ENCODE peak calls at places on chromosome 19, in four cellular contexts. A, O, I and U are unnamed samples.

GRCh38 chr19:34191355-34191962 is 19.2 kb downstream of the LSM14A start:
- DNase-seq in O (no peak), I (no peak), A (no peak), U (no peak)

GRCh38 chr19:38719761-38720558 is 24.3 kb downstream of the CAPN12 start:
- DNase-seq in O (no peak), A (no peak), I (no peak), U (no peak)

GRCh38 chr19:41298327-41298964 is 11.5 kb upstream of the CCDC97 start:
- DNase-seq in I (no peak), A (no peak), O (no peak), U (no peak)

GRCh38 chr19:10751109-10751972 is 33.5 kb downstream of the DNM2 start:
- DNase-seq in O (no peak), I (no peak), A (no peak), U (no peak)

GRCh38 chr19:35592226-35592625 is 6.3 kb downstream of the PMIS2 start:
- DNase-seq in I (peak), O (no peak), A (peak), U (peak)

GRCh38 chr19:31378404-31378803 is 29.2 kb upstream of the TSHZ3 start:
- DNase-seq in O (no peak), I (peak), A (no peak), U (peak)

GRCh38 chr19:4172861-4173473 is 9.4 kb downstream of the SIRT6 start:
- DNase-seq in A (no peak), O (no peak), I (peak), U (no peak)

GRCh38 chr19:49506575-49507105 is 5.8 kb upstream of the FCGRT start:
- DNase-seq in I (peak), A (no peak), O (no peak), U (peak)

GRCh38 chr19:36460046-36460445 is 29.3 kb downstream of the ZNF566 start:
- DNase-seq in O (no peak), I (no peak), A (no peak), U (no peak)

GRCh38 chr19:48290923-48291700 is 21.2 kb downstream of the ZNF114 start:
- DNase-seq in I (peak), A (peak), O (no peak), U (no peak)

GRCh38 chr19:2729943-2730818 is 9.0 kb upstream of the DIRAS1 start:
- DNase-seq in I (no peak), A (no peak), O (no peak), U (no peak)

GRCh38 chr19:3162418-3163229 is 15.9 kb upstream of the S1PR4 start:
- DNase-seq in O (no peak), I (peak), A (no peak), U (peak)

GRCh38 chr19:36436531-36436930 is 18.1 kb upstream of the ZFP82 start:
- DNase-seq in A (no peak), I (no peak), O (no peak), U (no peak)

GRCh38 chr19:3210347-3211017 is 14.0 kb upstream of the CELF5 start:
- DNase-seq in I (peak), A (peak), O (no peak), U (peak)

GRCh38 chr19:1954547-1954946 is 13.6 kb downstream of the CSNK1G2 start:
- DNase-seq in I (no peak), A (no peak), O (no peak), U (no peak)

GRCh38 chr19:49210108-49210900 is 52.7 kb downstream of the TRPM4 start:
- DNase-seq in A (peak), O (no peak), I (peak), U (no peak)

GRCh38 chr19:39080431-39080830 is 3.7 kb upstream of the ACP7 start:
- DNase-seq in O (no peak), I (no peak), A (no peak), U (no peak)

GRCh38 chr19:41226053-41226873 is 7.2 kb downstream of the AXL start:
- DNase-seq in O (no peak), A (no peak), I (peak), U (peak)

GRCh38 chr19:48724796-48725753 is 5.5 kb upstream of the MAMSTR start:
- DNase-seq in A (no peak), I (peak), O (no peak), U (no peak)

GRCh38 chr19:41945135-41945766 is 13.9 kb downstream of the RABAC1 start:
- DNase-seq in O (peak), I (no peak), A (no peak), U (no peak)

GRCh38 chr19:18017275-18018083 is 9.5 kb downstream of the ARRDC2 start:
- DNase-seq in O (no peak), I (no peak), A (no peak), U (no peak)

GRCh38 chr19:18020212-18021067 is 12.5 kb downstream of the ARRDC2 start:
- DNase-seq in A (no peak), O (no peak), I (no peak), U (peak)

GRCh38 chr19:18023596-18024212 is 15.7 kb downstream of the ARRDC2 start:
- DNase-seq in I (no peak), O (no peak), A (no peak), U (no peak)

GRCh38 chr19:18027151-18027550 is 19.2 kb downstream of the ARRDC2 start:
- DNase-seq in O (no peak), I (no peak), A (no peak), U (no peak)

GRCh38 chr19:18021121-18021755 is 13.3 kb downstream of the ARRDC2 start:
- DNase-seq in A (no peak), I (peak), O (no peak), U (no peak)
- TF ChIP-seq ATF2 in A (no peak), I (no peak), O (no peak), U (no peak)

GRCh38 chr19:50843205-50843604 is 9.8 kb upstream of the KLK15 start:
- DNase-seq in I (no peak), A (no peak), O (no peak), U (no peak)

GRCh38 chr19:50843701-50844221 is 10.4 kb upstream of the KLK15 start:
- DNase-seq in O (no peak), I (no peak), A (no peak), U (no peak)

GRCh38 chr19:50839712-50840655 is 6.6 kb upstream of the KLK15 start:
- DNase-seq in I (no peak), O (no peak), A (no peak), U (no peak)

GRCh38 chr19:50842130-50842529 is 8.8 kb upstream of the KLK15 start:
- DNase-seq in A (no peak), O (no peak), I (no peak), U (no peak)

DNA sequence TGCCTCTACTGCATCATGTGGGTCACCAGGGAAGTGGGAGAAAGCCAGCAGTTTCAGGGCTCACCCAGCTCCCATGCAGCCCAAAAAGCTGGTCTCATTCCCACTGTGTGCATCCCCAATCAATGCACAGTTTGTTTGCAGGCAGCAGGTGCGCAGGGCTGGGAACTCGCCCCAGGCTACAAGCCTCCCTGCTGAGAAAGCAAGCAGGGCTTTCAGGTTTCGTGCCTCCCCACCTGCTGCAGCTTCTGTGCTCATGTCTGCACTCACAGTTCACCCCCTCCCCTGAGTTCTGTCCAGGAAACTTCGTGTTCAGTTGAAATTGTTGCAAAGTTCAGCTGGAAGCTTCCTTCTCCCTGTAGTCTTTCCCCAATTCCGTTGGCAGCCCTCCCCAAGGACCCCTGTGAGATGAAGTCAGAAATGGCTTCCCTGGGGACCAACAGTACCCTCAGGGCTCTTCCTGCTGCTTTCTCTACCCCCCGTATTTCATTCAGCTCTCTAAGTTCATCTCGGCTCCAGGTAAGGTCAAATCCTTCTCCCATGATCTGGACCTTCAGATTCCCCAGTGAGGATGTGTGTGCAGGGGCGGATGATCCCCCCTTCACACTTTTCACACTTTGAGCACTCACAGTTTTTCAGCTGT is 10.3 kb upstream of the KLK3 start:
- DNase-seq in A (no peak), I (no peak), O (no peak), U (no peak)
- TF ChIP-seq BRCA1 in A (no peak), I (no peak), O (no peak), U (no peak)

DNA sequence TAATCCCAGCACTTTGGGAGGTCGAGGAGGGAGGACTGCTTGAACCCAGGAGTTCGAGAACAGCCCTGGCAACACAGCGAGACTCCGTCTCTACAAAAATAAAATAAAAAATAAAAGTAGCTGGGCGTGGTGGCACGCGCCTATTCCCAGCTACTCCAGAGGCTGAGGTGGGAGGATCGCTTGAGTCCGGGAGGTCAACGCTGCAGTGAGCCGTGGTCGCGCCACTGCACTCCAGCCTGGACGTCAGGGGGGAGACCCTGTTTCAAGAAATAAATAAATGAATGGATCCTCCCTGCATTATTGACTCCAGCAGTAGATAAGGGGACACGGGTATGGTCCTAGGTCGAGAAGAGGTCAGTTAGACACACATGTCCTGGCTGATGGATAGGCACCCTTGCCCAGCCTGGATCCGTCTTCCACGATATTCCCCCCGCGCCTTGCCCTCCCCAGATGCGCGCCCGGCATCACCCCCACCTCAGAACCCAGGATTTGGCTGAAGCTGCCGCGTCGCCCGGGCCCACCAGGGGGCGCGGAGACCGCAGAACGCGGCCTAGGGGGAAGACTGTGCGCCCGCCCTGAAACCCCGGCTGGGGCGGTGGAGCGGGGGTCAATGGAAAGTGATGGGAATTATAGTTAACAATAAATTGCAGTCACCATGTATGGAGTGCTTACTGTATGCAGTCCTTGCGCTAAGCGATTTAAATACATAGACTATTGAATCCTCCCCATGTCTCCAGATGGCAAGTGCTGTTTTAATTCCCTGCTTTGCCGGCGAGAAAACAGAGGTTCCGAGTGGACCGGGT is 2.1 kb upstream of the HOOK2 start:
- DNase-seq in I (peak), O (no peak), A (no peak), U (peak)
- TF ChIP-seq ATF2 in I (no peak), O (no peak), A (no peak), U (peak)

GRCh38 chr19:54457773-54458647 is 5.6 kb downstream of the LENG9 start:
- DNase-seq in I (no peak), O (no peak), A (no peak), U (no peak)

GRCh38 chr19:54461201-54462071 is 2.1 kb downstream of the LENG9 start:
- DNase-seq in O (no peak), I (no peak), A (no peak), U (no peak)

GRCh38 chr19:54458648-54459281 is 4.8 kb downstream of the LENG9 start:
- DNase-seq in A (no peak), O (no peak), I (no peak), U (no peak)

GRCh38 chr19:54460230-54461005 is 3.2 kb downstream of the LENG9 start:
- DNase-seq in I (no peak), A (no peak), O (no peak), U (no peak)

GRCh38 chr19:54459282-54460229 is 4.0 kb downstream of the LENG9 start:
- DNase-seq in O (no peak), I (no peak), A (no peak), U (no peak)
- TF ChIP-seq BRCA1 in O (no peak), I (no peak), A (no peak), U (no peak)

GRCh38 chr19:850221-850978 is 1.7 kb upstream of the ELANE start:
- DNase-seq in A (no peak), O (no peak), I (peak), U (no peak)
- TF ChIP-seq ATF2 in A (no peak), O (no peak), I (no peak), U (no peak)

DNA sequence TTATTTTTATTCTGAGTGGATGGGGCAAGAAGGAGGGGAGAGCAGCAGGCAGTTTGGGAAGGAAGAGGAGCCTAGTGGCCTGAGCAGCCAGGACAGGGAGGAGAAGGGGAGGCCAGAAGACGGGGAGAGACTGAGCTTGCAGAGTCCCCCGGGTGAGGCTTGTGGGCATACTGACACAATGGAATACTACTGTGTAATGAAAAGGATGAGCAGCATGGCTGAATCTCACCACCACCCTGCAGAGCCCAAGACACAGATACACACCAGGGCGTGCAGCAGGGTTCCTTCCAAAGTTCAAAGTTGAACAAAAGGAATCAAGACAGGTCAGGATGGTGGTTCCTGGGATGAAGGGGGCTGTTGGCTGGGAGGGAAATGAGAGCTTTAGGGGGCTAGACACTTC is 8.1 kb upstream of the SMG9 start:
- DNase-seq in I (no peak), A (no peak), O (no peak), U (no peak)
- TF ChIP-seq BRCA1 in I (no peak), A (no peak), O (no peak), U (no peak)

GRCh38 chr19:17390665-17391370 is 3.2 kb downstream of the CCDC194 start:
- DNase-seq in I (peak), O (no peak), A (peak), U (peak)
- TF ChIP-seq ATF2 in I (no peak), O (no peak), A (peak), U (no peak)

GRCh38 chr19:19105365-19106060 is 32.8 kb downstream of the TMEM161A start:
- DNase-seq in O (peak), I (peak), A (no peak), U (peak)
- TF ChIP-seq BRCA1 in O (no peak), I (no peak), A (no peak), U (no peak)